ENCODE peak calls at places on chromosomes 5 and 9, in seven cellular contexts. E is MCF 10A, O is GM12865, F is right lobe of liver, V is MM.1S, R is tibial artery, D is dorsolateral prefrontal cortex. M is an unnamed sample.

GRCh38 chr5:177099422-177100093 is 12.8 kb downstream of the FGFR4 start:
- DNase-seq in F (no peak), O (no peak), D (no peak), V (no peak), R (no peak), E (no peak), M (no peak)

GRCh38 chr5:19771174-19771835 is 216.7 kb downstream of the CDH18 start:
- DNase-seq in D (no peak), E (no peak), O (no peak), V (no peak), R (no peak), F (no peak), M (no peak)

GRCh38 chr5:24141046-24141445 is 503.7 kb downstream of the CDH10 start:
- DNase-seq in D (peak), R (no peak), O (no peak), F (no peak), V (no peak), E (no peak), M (no peak)

GRCh38 chr9:113998114-113998513 is 80.0 kb downstream of the AMBP start:
- DNase-seq in O (no peak), E (no peak), R (no peak), F (no peak), V (no peak), D (no peak), M (no peak)

GRCh38 chr5:137666109-137666850 is 69.6 kb downstream of the KLHL3 start:
- DNase-seq in V (peak), O (peak), F (no peak), D (no peak), R (no peak), E (no peak), M (no peak)

GRCh38 chr9:129252937-129253819 is 75.1 kb upstream of the IER5L start:
- DNase-seq in E (no peak), R (peak), O (no peak), V (no peak), F (no peak), D (peak), M (no peak)

GRCh38 chr9:128835246-128836210 is 5.9 kb upstream of the SPOUT1 start:
- DNase-seq in D (no peak), F (peak), O (no peak), E (no peak), V (no peak), R (no peak), M (no peak)

GRCh38 chr9:128550770-128551651 is 1.4 kb upstream of the SPTAN1 start:
- DNase-seq in R (peak), D (peak), F (no peak), O (no peak), V (no peak), E (no peak), M (no peak)

GRCh38 chr9:7089391-7089790 is 331.6 kb downstream of the KDM4C start:
- DNase-seq in E (no peak), O (no peak), V (no peak), R (no peak), F (no peak), D (no peak), M (no peak)

GRCh38 chr9:133566382-133566781 is 31.9 kb downstream of the ADAMTSL2 start:
- DNase-seq in R (no peak), F (no peak), V (no peak), O (no peak), E (no peak), D (no peak), M (no peak)

GRCh38 chr9:92522983-92523970 is 12.5 kb downstream of the ECM2 start:
- DNase-seq in O (no peak), F (no peak), D (no peak), R (no peak), E (no peak), V (no peak), M (no peak)

GRCh38 chr9:75803130-75803529 is 87.3 kb upstream of the PCSK5 start:
- DNase-seq in F (no peak), E (peak), V (peak), R (no peak), D (no peak), O (no peak), M (no peak)

GRCh38 chr5:96280946-96281393 is 152.1 kb downstream of the PCSK1 start:
- DNase-seq in E (no peak), F (no peak), R (no peak), D (no peak), V (no peak), O (no peak), M (no peak)

GRCh38 chr9:131656356-131657030 is 83.4 kb downstream of the RAPGEF1 start:
- DNase-seq in V (peak), R (peak), E (no peak), O (peak), F (peak), D (peak), M (no peak)

GRCh38 chr5:176881021-176881749 is 18.0 kb downstream of the HK3 start:
- DNase-seq in F (no peak), V (no peak), R (no peak), D (no peak), E (no peak), O (no peak), M (no peak)

GRCh38 chr9:77926314-77926959 is 105.2 kb downstream of the GNAQ start:
- DNase-seq in E (peak), D (no peak), F (no peak), V (no peak), R (no peak), O (no peak), M (peak)

GRCh38 chr5:107470007-107470582 is 200.6 kb downstream of the EFNA5 start:
- DNase-seq in E (peak), V (no peak), F (no peak), O (no peak), D (no peak), R (no peak), M (peak)

GRCh38 chr5:133222040-133222439 is 170.2 kb downstream of the HSPA4 start:
- DNase-seq in E (no peak), D (no peak), F (no peak), V (no peak), R (no peak), O (no peak), M (no peak)

GRCh38 chr9:85610074-85610855 is 131.5 kb downstream of the AGTPBP1 start:
- DNase-seq in D (no peak), F (no peak), R (no peak), V (peak), E (peak), O (peak), M (peak)

GRCh38 chr9:70010015-70010414 is 33.6 kb upstream of the MAMDC2 start:
- DNase-seq in E (no peak), F (no peak), V (no peak), O (no peak), R (no peak), D (no peak), M (no peak)

GRCh38 chr5:62460578-62460983 is 48.0 kb downstream of the IPO11 start:
- DNase-seq in D (no peak), R (no peak), F (no peak), O (peak), V (peak), E (peak), M (peak)

GRCh38 chr9:27442464-27442863 is 81.6 kb upstream of the IFNK start:
- DNase-seq in V (no peak), D (no peak), R (no peak), O (no peak), F (no peak), E (no peak), M (no peak)

GRCh38 chr5:74766348-74766886 is 500 bp downstream of the GFM2 start:
- DNase-seq in D (no peak), F (no peak), V (peak), O (no peak), E (peak), R (no peak), M (peak)

GRCh38 chr5:126454081-126454480 is 30.9 kb downstream of the GRAMD2B start:
- DNase-seq in O (no peak), E (peak), R (no peak), D (peak), F (no peak), V (no peak), M (no peak)

GRCh38 chr5:179536676-179537075 is 13.7 kb upstream of the RUFY1 start:
- DNase-seq in D (no peak), E (no peak), R (no peak), V (no peak), O (no peak), F (no peak), M (no peak)

GRCh38 chr5:170266570-170267379 is 30.8 kb downstream of the LCP2 start:
- DNase-seq in V (no peak), F (no peak), E (no peak), D (no peak), O (no peak), R (no peak), M (no peak)

GRCh38 chr9:137482094-137482781 is 23.1 kb upstream of the NSMF start:
- DNase-seq in D (no peak), F (peak), O (no peak), E (peak), V (peak), R (peak), M (peak)

GRCh38 chr5:67404261-67405100 is 207.9 kb upstream of the CD180 start:
- DNase-seq in F (no peak), O (no peak), R (no peak), V (no peak), D (no peak), E (peak), M (peak)

GRCh38 chr9:88236531-88237453 is 98.5 kb upstream of the SPATA31C2 start:
- DNase-seq in E (no peak), V (no peak), F (no peak), D (peak), R (no peak), O (no peak), M (no peak)

GRCh38 chr5:77426670-77427069 is 65.4 kb downstream of the WDR41 start:
- DNase-seq in E (no peak), D (no peak), V (no peak), O (no peak), F (no peak), R (no peak), M (no peak)

GRCh38 chr5:6291961-6292360 is 86.4 kb downstream of the MED10 start:
- DNase-seq in F (no peak), D (no peak), R (no peak), E (peak), O (peak), V (peak), M (no peak)

GRCh38 chr5:56273376-56274005 is 40.4 kb upstream of the ANKRD55 start:
- DNase-seq in O (no peak), R (no peak), F (no peak), E (no peak), V (no peak), D (no peak), M (no peak)

GRCh38 chr5:56272765-56273164 is 39.6 kb upstream of the ANKRD55 start:
- DNase-seq in D (no peak), R (no peak), V (no peak), O (no peak), F (no peak), E (no peak), M (no peak)

GRCh38 chr5:56270568-56271392 is 37.6 kb upstream of the ANKRD55 start:
- DNase-seq in D (peak), O (peak), R (peak), F (peak), V (peak), E (peak), M (peak)

GRCh38 chr5:56270058-56270457 is 36.9 kb upstream of the ANKRD55 start:
- DNase-seq in R (no peak), V (peak), E (peak), F (no peak), O (peak), D (no peak), M (no peak)

GRCh38 chr5:56269216-56269927 is 36.2 kb upstream of the ANKRD55 start:
- DNase-seq in D (no peak), E (peak), R (no peak), V (peak), O (peak), F (no peak), M (peak)
- TF ChIP-seq CTCF in D (peak), E (peak), R (peak), V (peak), O (peak), F (peak), M (peak)

DNA sequence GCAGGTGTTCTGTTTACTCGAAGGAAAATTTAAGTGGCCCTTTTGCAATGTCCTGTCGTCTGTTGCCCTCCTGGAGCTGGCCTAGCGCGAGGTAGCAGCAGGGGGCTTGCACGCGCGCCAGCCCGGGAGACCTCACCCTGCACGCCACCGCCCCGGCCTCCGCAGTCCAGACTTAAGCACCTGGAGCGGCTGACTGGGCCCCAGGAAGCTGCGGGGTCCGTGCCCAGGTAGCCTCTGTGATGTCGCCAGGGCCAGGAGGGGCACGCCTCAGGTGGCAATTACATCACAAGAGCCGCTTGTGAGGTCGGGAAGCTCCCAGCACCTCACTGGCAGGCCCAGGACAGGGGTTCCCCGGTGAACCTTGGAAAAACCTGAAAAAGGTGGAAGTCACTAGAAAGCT is at the start of gene SAXO1:
- DNase-seq in E (no peak), D (no peak), O (no peak), F (no peak), V (no peak), R (no peak), M (no peak)
- TF ChIP-seq CTCF in E (no peak), D (no peak), O (no peak), F (no peak), V (no peak), R (no peak), M (no peak)

GRCh38 chr9:1331546-1331945 is 281.4 kb downstream of the DMRT2 start:
- DNase-seq in R (no peak), V (no peak), F (no peak), O (no peak), D (no peak), E (no peak), M (no peak)
- TF ChIP-seq CTCF in R (no peak), V (no peak), F (no peak), O (no peak), D (no peak), E (no peak), M (no peak)

GRCh38 chr5:59922220-59922619 is 28.7 kb upstream of the PDE4D start:
- DNase-seq in R (no peak), D (no peak), O (no peak), E (no peak), V (no peak), F (no peak), M (no peak)

GRCh38 chr5:59921816-59922215 is 28.3 kb upstream of the PDE4D start:
- DNase-seq in F (no peak), D (no peak), R (no peak), E (no peak), O (no peak), V (no peak), M (no peak)

DNA sequence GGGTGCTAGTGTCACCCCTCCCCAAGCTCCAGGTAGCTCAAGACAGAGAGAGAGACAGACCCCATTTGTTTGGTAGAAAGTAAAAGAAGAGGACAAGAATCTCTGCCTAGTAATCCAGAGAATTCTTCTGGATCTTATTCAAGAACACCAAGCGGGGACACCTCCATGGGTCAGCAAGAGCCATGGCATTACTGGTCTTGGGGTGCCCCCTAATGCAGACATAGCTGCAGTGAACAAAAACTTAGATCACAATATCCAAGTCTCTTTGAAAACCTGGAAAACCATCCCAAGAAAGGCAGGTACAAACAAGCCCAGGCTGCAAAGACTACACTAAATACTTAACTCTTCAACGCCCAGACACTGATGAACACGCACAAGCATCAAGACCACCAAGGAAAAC is 29.9 kb upstream of the PDE4D start:
- DNase-seq in V (no peak), F (no peak), O (no peak), R (no peak), E (no peak), D (no peak), M (no peak)
- TF ChIP-seq CTCF in V (no peak), F (peak), O (no peak), R (no peak), E (no peak), D (no peak), M (no peak)

DNA sequence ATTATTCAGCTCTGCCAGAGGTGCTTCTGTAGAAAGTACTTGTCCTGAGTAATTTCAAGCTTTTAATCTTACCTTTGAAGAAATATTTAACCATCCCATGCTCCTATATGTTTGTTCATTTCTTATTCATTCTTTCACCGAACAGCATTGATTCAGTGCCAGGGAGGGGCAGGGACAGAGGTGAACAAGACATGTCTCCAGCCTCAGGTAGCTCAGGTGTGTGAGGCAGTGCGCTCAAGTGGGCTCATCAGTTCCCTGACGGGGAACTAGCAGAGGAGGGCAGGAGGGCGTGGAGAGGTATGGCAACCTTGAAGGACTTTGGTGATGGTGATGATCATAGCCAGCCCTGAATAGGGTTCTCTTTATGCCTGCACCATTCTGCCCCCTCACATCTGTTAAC is 25.9 kb downstream of the ERGIC1 start:
- DNase-seq in E (no peak), R (no peak), D (no peak), V (no peak), O (no peak), F (no peak), M (no peak)
- TF ChIP-seq CTCF in E (no peak), R (no peak), D (no peak), V (no peak), O (no peak), F (no peak), M (no peak)

DNA sequence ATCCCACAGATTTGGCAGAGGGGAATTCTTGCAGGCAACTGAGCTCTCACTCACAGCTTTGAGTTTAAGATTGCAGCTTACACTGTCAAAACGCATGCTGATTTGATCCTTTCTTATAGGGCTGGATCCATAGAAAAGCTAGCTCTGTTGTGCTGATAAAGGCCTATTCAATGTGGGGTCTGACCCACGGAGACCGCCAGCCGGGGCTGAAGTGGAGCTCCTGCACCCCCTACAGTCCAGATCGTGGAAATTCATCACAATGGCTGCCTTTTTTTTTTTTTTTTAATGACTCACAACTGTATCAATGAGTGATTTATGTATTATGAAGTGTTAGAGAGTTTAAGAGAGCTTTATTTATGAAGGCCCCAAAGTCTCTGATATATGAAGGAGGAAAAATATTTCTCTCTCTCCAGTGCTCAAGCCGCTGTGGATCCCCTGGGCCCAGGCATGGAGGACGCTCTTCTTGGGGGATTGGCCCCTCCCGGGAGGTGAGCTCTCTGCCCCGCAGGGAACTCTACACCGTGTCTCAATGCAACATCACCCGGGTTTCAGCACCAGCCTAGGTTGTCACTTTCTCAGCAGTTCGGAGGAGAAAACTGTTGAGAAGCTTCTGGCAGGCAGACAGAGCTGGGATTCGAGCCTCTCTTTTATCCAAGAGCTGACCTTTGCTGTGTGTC is 700.2 kb downstream of the IRX1 start:
- DNase-seq in V (no peak), R (no peak), E (peak), D (no peak), F (no peak), O (no peak), M (no peak)
- TF ChIP-seq CTCF in V (peak), R (peak), E (peak), D (peak), F (peak), O (no peak), M (no peak)